ENCODE peak calls at places on chromosomes 13 and 19, in eight cellular contexts. F is suprapubic skin; O is foreskin fibroblast; I is mucosa of descending colon; D is choroid plexus epithelial cell; S is CD8-positive, alpha-beta T cell; M is testis; U is AG04450. Z is an unnamed sample.

GRCh38 chr19:53078668-53079067 is 24.6 kb downstream of the ZNF160 start:
- DNase-seq in F (no peak), O (no peak), I (no peak), D (no peak), S (no peak), M (no peak), U (no peak), Z (no peak)

GRCh38 chr19:16561382-16561781 is 10.8 kb downstream of the SLC35E1 start:
- DNase-seq in F (no peak), O (no peak), I (no peak), D (no peak), S (no peak), M (no peak), U (no peak), Z (no peak)

GRCh38 chr19:47483800-47484690 is at the start of gene KPTN:
- DNase-seq in F (peak), O (peak), I (peak), D (peak), S (peak), M (peak), U (peak), Z (peak)

GRCh38 chr13:108083056-108083455 is 132.3 kb downstream of the LIG4 start:
- DNase-seq in F (no peak), O (no peak), I (no peak), D (peak), S (no peak), M (no peak), U (no peak), Z (no peak)

GRCh38 chr19:13986348-13986904 is 19.7 kb downstream of the RFX1 start:
- DNase-seq in F (peak), O (peak), I (peak), D (peak), S (peak), M (peak), U (peak), Z (peak)

GRCh38 chr13:112760931-112761330 is 71.1 kb downstream of the ATP11A start:
- DNase-seq in F (no peak), O (no peak), I (peak), D (peak), S (no peak), M (no peak), U (no peak), Z (no peak)

GRCh38 chr19:54209748-54210494 is 9.3 kb downstream of the RPS9 start:
- DNase-seq in F (peak), O (peak), I (peak), D (peak), S (peak), M (peak), U (peak), Z (peak)

GRCh38 chr19:46416077-46416709 is 2.8 kb upstream of the CCDC8 start:
- DNase-seq in F (no peak), O (peak), I (peak), D (peak), S (no peak), M (peak), U (peak), Z (peak)

GRCh38 chr13:99501952-99502310 is 659 bp downstream of the TM9SF2 start:
- DNase-seq in F (peak), O (no peak), I (no peak), D (peak), S (no peak), M (peak), U (no peak), Z (peak)

GRCh38 chr13:46656786-46657185 is 103.8 kb downstream of the LRCH1 start:
- DNase-seq in F (no peak), O (no peak), I (no peak), D (no peak), S (no peak), M (no peak), U (no peak), Z (no peak)

GRCh38 chr19:34405892-34406660 is 1.9 kb downstream of the PDCD2L start:
- DNase-seq in F (no peak), O (no peak), I (no peak), D (no peak), S (no peak), M (no peak), U (no peak), Z (no peak)

GRCh38 chr13:21901326-21901725 is 230.5 kb downstream of the FGF9 start:
- DNase-seq in F (no peak), O (no peak), I (no peak), D (no peak), S (no peak), M (no peak), U (no peak), Z (no peak)

GRCh38 chr13:84121456-84121855 is 239.2 kb upstream of the SLITRK1 start:
- DNase-seq in F (no peak), O (no peak), I (no peak), D (peak), S (no peak), M (no peak), U (no peak), Z (peak)

GRCh38 chr13:51714663-51715168 is 89.2 kb downstream of the DHRS12 start:
- DNase-seq in F (no peak), O (peak), I (no peak), D (peak), S (no peak), M (no peak), U (peak), Z (peak)

GRCh38 chr19:32336259-32337111 is 8.9 kb upstream of the ZNF507 start:
- DNase-seq in F (no peak), O (peak), I (no peak), D (peak), S (no peak), M (no peak), U (no peak), Z (peak)
- TF ChIP-seq CTCF in F (no peak), O (peak), I (no peak), D (peak), S (no peak), M (no peak), U (peak), Z (peak)

GRCh38 chr13:78587395-78587794 is 16.0 kb downstream of the POU4F1 start:
- DNase-seq in F (no peak), O (no peak), I (no peak), D (no peak), S (no peak), M (no peak), U (no peak), Z (no peak)
- H3K4me3 ChIP-seq in F (no peak), O (no peak), I (no peak), D (no peak), S (no peak), M (no peak), U (no peak), Z (no peak)

DNA sequence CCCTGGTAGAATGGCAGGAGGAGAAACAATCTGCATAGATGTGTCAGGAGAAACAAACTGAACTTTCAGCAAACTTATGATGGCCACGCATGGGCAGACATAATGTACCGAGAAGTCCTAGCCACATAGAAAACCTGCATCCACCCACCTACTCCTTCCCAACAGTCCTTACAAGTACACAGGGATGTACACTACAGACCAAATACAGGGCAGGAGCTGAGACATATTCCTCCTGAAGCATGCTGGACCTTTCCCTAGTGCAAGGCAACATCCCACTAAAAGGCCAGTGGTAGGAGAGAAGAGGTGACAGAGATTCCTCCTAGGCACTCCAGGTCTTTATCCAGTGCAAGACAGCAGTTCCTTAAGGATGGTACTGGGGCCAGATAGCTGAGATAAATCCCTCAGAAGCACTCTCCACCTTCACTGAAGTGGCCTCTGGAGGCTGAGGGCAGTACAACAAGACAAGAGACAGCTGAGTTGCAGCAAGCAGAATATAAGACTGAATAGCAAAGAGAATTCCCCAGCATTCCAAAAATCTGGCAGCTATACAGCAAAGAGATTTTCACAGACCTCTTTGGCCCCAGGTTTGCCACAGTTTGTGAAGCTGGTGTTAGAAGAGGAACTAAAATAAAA is 18.3 kb downstream of the VWA8 start:
- DNase-seq in F (no peak), O (peak), I (no peak), D (peak), S (no peak), M (no peak), U (peak), Z (peak)
- TF ChIP-seq CTCF in F (no peak), O (peak), I (no peak), D (peak), S (no peak), M (no peak), U (peak), Z (peak)

DNA sequence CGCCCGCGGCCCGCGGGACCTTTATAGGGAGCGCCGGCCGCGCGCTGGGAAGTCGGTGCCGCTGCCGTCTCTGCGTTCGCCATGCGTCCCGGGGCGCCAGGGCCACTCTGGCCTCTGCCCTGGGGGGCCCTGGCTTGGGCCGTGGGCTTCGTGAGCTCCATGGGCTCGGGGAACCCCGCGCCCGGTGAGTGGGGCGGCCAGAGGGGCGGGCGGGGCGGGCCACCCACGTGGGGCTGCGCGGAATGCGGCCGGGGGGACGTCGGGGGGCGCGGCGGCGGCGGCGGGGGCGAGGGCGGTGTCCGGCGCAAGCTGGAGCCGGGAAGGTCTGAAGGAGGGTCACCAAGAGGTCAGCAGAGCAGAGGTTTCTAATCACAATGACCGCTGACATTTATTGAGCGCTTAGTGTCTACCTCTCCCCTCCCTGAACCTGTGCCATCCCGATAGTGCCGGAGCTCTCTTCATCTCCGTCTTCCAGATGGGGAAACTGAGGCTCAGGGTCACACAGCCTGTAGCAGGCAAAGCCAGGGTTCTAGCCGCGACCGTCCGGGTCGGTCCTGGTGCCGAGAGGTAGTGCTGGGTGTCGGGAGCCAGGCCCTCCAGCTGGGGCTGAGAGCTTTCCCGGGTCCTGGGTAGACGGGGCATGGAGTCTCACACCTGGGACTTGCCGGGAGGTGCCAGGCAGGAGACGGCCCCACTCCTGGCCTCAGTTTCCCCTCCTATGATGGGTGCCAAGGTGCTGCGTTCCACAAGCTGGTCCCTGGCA is at the start of gene FSTL3:
- DNase-seq in F (peak), O (no peak), I (no peak), D (no peak), S (no peak), M (no peak), U (no peak), Z (peak)
- H3K4me3 ChIP-seq in F (peak), O (peak), I (no peak), D (peak), S (no peak), M (peak), U (peak), Z (peak)

GRCh38 chr13:33109801-33110200 is 93.6 kb downstream of the KL start:
- DNase-seq in F (no peak), O (no peak), I (no peak), D (no peak), S (no peak), M (no peak), U (no peak), Z (no peak)
- TF ChIP-seq CTCF in F (no peak), O (peak), I (no peak), D (peak), S (no peak), M (no peak), U (peak), Z (no peak)

GRCh38 chr19:43826787-43827754 is at the start of gene ZNF283:
- DNase-seq in F (peak), O (peak), I (peak), D (peak), S (peak), M (peak), U (peak), Z (peak)
- H3K4me3 ChIP-seq in F (peak), O (peak), I (peak), D (peak), S (peak), M (peak), U (peak), Z (peak)

DNA sequence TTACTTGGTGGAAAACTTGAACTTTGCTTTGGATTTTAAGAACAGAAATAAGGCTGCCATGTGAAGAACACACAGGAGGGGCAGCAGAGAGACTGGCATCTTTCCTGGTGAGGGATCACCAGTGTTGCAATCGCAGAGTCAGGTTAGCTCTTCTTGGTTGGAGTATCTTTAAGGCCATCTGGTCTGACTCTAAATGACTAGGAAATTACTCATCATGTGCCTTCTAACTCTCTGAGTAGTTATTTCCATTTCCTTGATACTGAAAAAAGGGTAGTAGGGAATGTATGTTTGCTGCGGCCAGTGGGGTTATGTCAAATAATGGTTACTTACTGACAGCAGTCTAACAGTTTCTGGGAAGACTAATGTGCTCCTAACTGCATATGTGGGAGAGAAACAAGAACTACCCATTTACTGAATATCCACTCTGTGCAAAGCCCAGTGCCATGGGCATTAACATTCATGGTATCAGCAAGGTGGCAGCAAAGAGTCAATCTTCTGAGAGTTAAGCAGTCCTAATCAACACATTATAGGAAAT is 122.1 kb downstream of the COG6 start:
- DNase-seq in F (no peak), O (peak), I (no peak), D (peak), S (no peak), M (no peak), U (peak), Z (peak)
- TF ChIP-seq CTCF in F (no peak), O (peak), I (no peak), D (peak), S (no peak), M (no peak), U (peak), Z (peak)

DNA sequence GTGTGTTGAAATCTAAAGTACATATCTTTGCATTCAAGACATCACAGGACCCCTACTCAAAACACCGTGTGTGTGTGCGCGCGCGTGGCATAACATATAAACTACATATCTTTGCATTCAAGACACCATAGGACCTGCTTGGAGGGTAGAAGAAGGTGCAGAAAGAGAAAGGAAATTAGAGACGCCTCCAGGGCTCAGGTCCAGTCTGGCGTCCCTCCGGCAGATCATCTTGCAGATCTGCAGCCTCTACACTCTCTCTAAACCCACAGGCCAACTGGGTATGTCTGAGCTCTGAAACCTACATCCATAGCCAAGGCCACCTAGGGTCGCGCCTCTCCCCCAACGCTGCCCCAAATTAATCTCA is 659 bp upstream of the PAFAH1B3 start:
- DNase-seq in F (no peak), O (no peak), I (no peak), D (no peak), S (no peak), M (no peak), U (no peak), Z (no peak)
- H3K4me3 ChIP-seq in F (peak), O (peak), I (no peak), D (peak), S (peak), M (peak), U (peak), Z (peak)

GRCh38 chr13:27395007-27395510 is 29.4 kb upstream of the GTF3A start:
- DNase-seq in F (no peak), O (no peak), I (no peak), D (no peak), S (no peak), M (no peak), U (no peak), Z (no peak)
- TF ChIP-seq CTCF in F (no peak), O (no peak), I (no peak), D (no peak), S (no peak), M (no peak), U (no peak), Z (no peak)

Z was measured in fibroblast of the aortic adventitia.